ENCODE peak calls at places on chromosome 6, in six cellular contexts. One of them, this sample, is unnamed.

GRCh38 chr6:166008441-166009369 is 158.9 kb downstream of the TBXT start:
- DNase-seq in 8988T: no peak
- DNase-seq in CD4-positive, alpha-beta T cell: no peak
- DNase-seq in stimulated activated naive B cell treated with anti-CD40 and anti-IgM and Interleukin-4, amounts not matched to agents 10 μg/mL and 1 μg/mL and 100 μg/mL, for 72 hours: no peak
- DNase-seq in GM23248: peak
- DNase-seq in AG08396: peak
- DNase-seq in this sample: no peak

GRCh38 chr6:41653642-41654432 is 15.6 kb downstream of the MDFI start:
- DNase-seq in 8988T: no peak
- DNase-seq in CD4-positive, alpha-beta T cell: no peak
- DNase-seq in stimulated activated naive B cell treated with anti-CD40 and anti-IgM and Interleukin-4, amounts not matched to agents 10 μg/mL and 1 μg/mL and 100 μg/mL, for 72 hours: no peak
- DNase-seq in GM23248: no peak
- DNase-seq in AG08396: no peak
- DNase-seq in this sample: no peak

GRCh38 chr6:51292659-51293058 is 474.0 kb downstream of the TFAP2B start:
- DNase-seq in 8988T: no peak
- DNase-seq in CD4-positive, alpha-beta T cell: no peak
- DNase-seq in stimulated activated naive B cell treated with anti-CD40 and anti-IgM and Interleukin-4, amounts not matched to agents 10 μg/mL and 1 μg/mL and 100 μg/mL, for 72 hours: no peak
- DNase-seq in GM23248: peak
- DNase-seq in AG08396: no peak
- DNase-seq in this sample: no peak

GRCh38 chr6:154893927-154894326 is 101.2 kb upstream of the TIAM2 start:
- DNase-seq in 8988T: no peak
- DNase-seq in CD4-positive, alpha-beta T cell: no peak
- DNase-seq in stimulated activated naive B cell treated with anti-CD40 and anti-IgM and Interleukin-4, amounts not matched to agents 10 μg/mL and 1 μg/mL and 100 μg/mL, for 72 hours: no peak
- DNase-seq in GM23248: peak
- DNase-seq in AG08396: peak
- DNase-seq in this sample: no peak

GRCh38 chr6:121756643-121757042 is 321.2 kb downstream of the GJA1 start:
- DNase-seq in 8988T: no peak
- DNase-seq in CD4-positive, alpha-beta T cell: no peak
- DNase-seq in stimulated activated naive B cell treated with anti-CD40 and anti-IgM and Interleukin-4, amounts not matched to agents 10 μg/mL and 1 μg/mL and 100 μg/mL, for 72 hours: no peak
- DNase-seq in GM23248: no peak
- DNase-seq in AG08396: no peak
- DNase-seq in this sample: peak

GRCh38 chr6:3164388-3164787 is 7.0 kb upstream of the TUBB2A start:
- DNase-seq in 8988T: no peak
- DNase-seq in CD4-positive, alpha-beta T cell: no peak
- DNase-seq in stimulated activated naive B cell treated with anti-CD40 and anti-IgM and Interleukin-4, amounts not matched to agents 10 μg/mL and 1 μg/mL and 100 μg/mL, for 72 hours: no peak
- DNase-seq in GM23248: no peak
- DNase-seq in AG08396: no peak
- DNase-seq in this sample: no peak

GRCh38 chr6:150290429-150290828 is 78.4 kb upstream of the IYD start:
- DNase-seq in 8988T: no peak
- DNase-seq in CD4-positive, alpha-beta T cell: no peak
- DNase-seq in stimulated activated naive B cell treated with anti-CD40 and anti-IgM and Interleukin-4, amounts not matched to agents 10 μg/mL and 1 μg/mL and 100 μg/mL, for 72 hours: no peak
- DNase-seq in GM23248: peak
- DNase-seq in AG08396: peak
- DNase-seq in this sample: no peak

GRCh38 chr6:137155830-137156229 is 17.6 kb downstream of the IL22RA2 start:
- DNase-seq in 8988T: no peak
- DNase-seq in CD4-positive, alpha-beta T cell: peak
- DNase-seq in stimulated activated naive B cell treated with anti-CD40 and anti-IgM and Interleukin-4, amounts not matched to agents 10 μg/mL and 1 μg/mL and 100 μg/mL, for 72 hours: no peak
- DNase-seq in GM23248: peak
- DNase-seq in AG08396: no peak
- DNase-seq in this sample: no peak

GRCh38 chr6:78947529-78947928 is 80.2 kb downstream of the IRAK1BP1 start:
- DNase-seq in 8988T: no peak
- DNase-seq in CD4-positive, alpha-beta T cell: no peak
- DNase-seq in stimulated activated naive B cell treated with anti-CD40 and anti-IgM and Interleukin-4, amounts not matched to agents 10 μg/mL and 1 μg/mL and 100 μg/mL, for 72 hours: no peak
- DNase-seq in GM23248: peak
- DNase-seq in AG08396: no peak
- DNase-seq in this sample: no peak

GRCh38 chr6:132400641-132401119 is 595 bp downstream of the MOXD1 start:
- DNase-seq in 8988T: peak
- DNase-seq in CD4-positive, alpha-beta T cell: no peak
- DNase-seq in stimulated activated naive B cell treated with anti-CD40 and anti-IgM and Interleukin-4, amounts not matched to agents 10 μg/mL and 1 μg/mL and 100 μg/mL, for 72 hours: no peak
- DNase-seq in GM23248: peak
- DNase-seq in AG08396: no peak
- DNase-seq in this sample: no peak

GRCh38 chr6:165986647-165987482 is 180.8 kb downstream of the TBXT start:
- DNase-seq in 8988T: no peak
- DNase-seq in CD4-positive, alpha-beta T cell: no peak
- DNase-seq in stimulated activated naive B cell treated with anti-CD40 and anti-IgM and Interleukin-4, amounts not matched to agents 10 μg/mL and 1 μg/mL and 100 μg/mL, for 72 hours: no peak
- DNase-seq in GM23248: peak
- DNase-seq in AG08396: peak
- DNase-seq in this sample: no peak